ENCODE peak calls at places on chromosome 7, in four cellular contexts. S is PC-3, D is IMR-90, R is neural progenitor cell. X is an unnamed sample.

GRCh38 chr7:30348083-30348560 is 63.7 kb downstream of the ZNRF2 start:
- DNase-seq in S (peak; percentile 80), R (no peak), D (peak; percentile 88), X (peak; percentile 59)

GRCh38 chr7:148790850-148791249 is 92.1 kb downstream of the CUL1 start:
- DNase-seq in R (no peak), S (no peak), D (no peak), X (no peak)

GRCh38 chr7:148905093-148905666 is 21.1 kb upstream of the EZH2 start:
- DNase-seq in S (no peak), D (no peak), R (no peak), X (no peak)

GRCh38 chr7:144824360-144824759 is 11.5 kb downstream of the TPK1 start:
- DNase-seq in R (no peak), S (peak; percentile 82), D (peak; percentile 36), X (peak; percentile 59)

GRCh38 chr7:155458317-155459132 is 596 bp downstream of the EN2 start:
- DNase-seq in D (no peak), R (peak; percentile 55), S (no peak), X (no peak)

GRCh38 chr7:47587389-47587788 is 5.5 kb upstream of the TNS3 start:
- DNase-seq in S (peak; percentile 47), R (no peak), D (no peak), X (no peak)

GRCh38 chr7:148483515-148483914 is 107.1 kb upstream of the C7orf33 start:
- DNase-seq in S (no peak), R (no peak), D (no peak), X (no peak)

GRCh38 chr7:87318741-87319140 is 26.7 kb upstream of the CROT start:
- DNase-seq in R (no peak), S (no peak), D (no peak), X (no peak)

GRCh38 chr7:5284304-5285281 is 1.9 kb downstream of the SLC29A4 start:
- DNase-seq in D (no peak), S (peak; percentile 29), R (peak; percentile 88), X (no peak)

GRCh38 chr7:44375926-44376342 is 50.5 kb upstream of the CAMK2B start:
- DNase-seq in R (no peak), S (no peak), D (no peak), X (no peak)

GRCh38 chr7:3922175-3922635 is 621.2 kb downstream of the SDK1 start:
- DNase-seq in D (peak; percentile 90), R (peak; percentile 43), S (peak; percentile 85), X (peak; percentile 70)

GRCh38 chr7:69430502-69431145 is 167.7 kb upstream of the AUTS2 start:
- DNase-seq in R (peak; percentile 3), S (no peak), D (no peak), X (no peak)

GRCh38 chr7:50142421-50143113 is 49.5 kb upstream of the ZPBP start:
- DNase-seq in R (peak; percentile 39), D (peak; percentile 21), S (peak; percentile 59), X (no peak)

GRCh38 chr7:141221007-141221612 is 147.2 kb downstream of the TMEM178B start:
- DNase-seq in S (peak; percentile 22), D (no peak), R (peak; percentile 66), X (no peak)

DNA sequence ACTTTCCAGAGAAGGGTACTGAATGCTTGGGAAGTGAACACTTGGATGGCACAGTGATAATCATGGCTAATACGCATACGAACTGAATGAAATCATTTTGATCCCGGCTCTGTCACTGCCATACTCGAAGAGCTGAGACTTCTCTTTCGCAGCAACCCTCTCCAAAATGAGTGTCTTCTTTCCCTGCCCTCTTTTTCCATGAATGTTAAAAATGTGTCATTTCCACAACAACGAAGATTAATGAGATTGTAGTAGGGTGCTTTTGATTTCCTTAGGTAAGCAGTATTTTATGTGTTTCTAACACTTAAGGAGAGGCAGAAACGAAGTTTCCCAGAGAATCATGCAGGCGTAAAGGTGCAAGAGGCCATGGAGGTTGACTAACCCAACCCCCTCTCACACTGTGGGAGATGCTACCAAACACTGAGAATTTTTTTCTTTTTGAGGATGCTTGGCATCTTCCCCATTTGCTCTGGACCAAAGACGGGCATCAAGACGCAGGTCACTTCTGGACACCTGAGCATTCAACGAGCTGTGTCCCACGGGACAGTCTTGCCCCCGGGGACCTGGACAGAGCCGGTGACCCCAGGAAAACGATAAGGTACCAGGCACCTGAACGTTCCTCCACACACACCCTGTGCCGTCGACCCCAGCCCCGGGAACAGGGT is 823 bp downstream of the COPG2 start:
- DNase-seq in R (no peak), S (no peak), D (peak; percentile 1), X (no peak)
- TF ChIP-seq CTCF in R (no peak), S (no peak), D (no peak), X (no peak)

DNA sequence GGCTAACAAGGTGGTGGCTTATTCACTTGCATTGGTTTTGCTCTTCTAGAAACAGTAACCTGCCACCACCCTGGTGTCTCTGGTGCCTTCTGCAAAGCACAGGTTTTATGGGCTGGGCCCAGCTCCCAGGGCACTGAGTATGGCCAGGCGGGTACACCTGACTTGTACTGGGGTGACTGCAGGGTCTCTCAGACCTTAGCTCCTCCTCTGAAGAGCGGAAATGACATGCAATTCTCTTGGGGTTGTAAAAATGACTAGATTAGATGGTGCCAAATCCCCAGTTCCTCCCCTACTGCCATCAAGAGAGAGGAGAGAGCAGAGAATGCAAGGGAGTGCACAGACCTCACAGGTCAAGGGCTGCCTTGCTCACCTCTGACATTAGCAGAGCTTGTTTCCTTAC is 14.7 kb downstream of the ESYT2 start:
- DNase-seq in R (no peak), D (no peak), S (no peak), X (no peak)
- H3K27ac ChIP-seq in R (peak overlapping the region; percentile 39), D (no peak overlapping the region), S (no peak overlapping the region), X (peak overlapping the region; percentile 55)

GRCh38 chr7:55536619-55537457 is 35.5 kb downstream of the VOPP1 start:
- DNase-seq in S (no peak), D (no peak), R (peak; percentile 45), X (no peak)

GRCh38 chr7:55534262-55534915 is 37.9 kb downstream of the VOPP1 start:
- DNase-seq in R (no peak), S (peak; percentile 76), D (peak; percentile 81), X (peak; percentile 70)

GRCh38 chr7:55533729-55534080 is 38.6 kb downstream of the VOPP1 start:
- DNase-seq in D (no peak), S (no peak), R (no peak), X (no peak)

GRCh38 chr7:55535637-55536016 is 36.7 kb downstream of the VOPP1 start:
- DNase-seq in D (no peak), R (no peak), S (no peak), X (no peak)

GRCh38 chr7:55534916-55535636 is 37.2 kb downstream of the VOPP1 start:
- DNase-seq in D (no peak), R (no peak), S (no peak), X (no peak)
- TF ChIP-seq CTCF in D (no peak), R (no peak), S (no peak), X (no peak)

GRCh38 chr7:54663603-54664234 is 95.3 kb downstream of the SEC61G start:
- DNase-seq in R (no peak), D (no peak), S (no peak), X (no peak)
- H3K27ac ChIP-seq in R (no peak overlapping the region), D (no peak overlapping the region), S (no peak overlapping the region), X (no peak overlapping the region)

GRCh38 chr7:42156541-42156865 is 80.5 kb downstream of the GLI3 start:
- DNase-seq in R (no peak), D (no peak), S (no peak), X (no peak)
- TF ChIP-seq CTCF in R (no peak), D (no peak), S (no peak), X (no peak)

GRCh38 chr7:26657139-26657753 is 207.1 kb downstream of the SKAP2 start:
- DNase-seq in R (peak; percentile 12), D (no peak), S (no peak), X (no peak)
- H3K27ac ChIP-seq in R (no peak overlapping the region), D (no peak overlapping the region), S (no peak overlapping the region), X (no peak overlapping the region)